ENCODE peak calls at places on chromosomes 7 and 10, in five cellular contexts. One of them, this sample, is unnamed.

GRCh38 chr7:130363156-130363847 is 17.0 kb upstream of the CPA1 start:
- DNase-seq in aorta: peak
- DNase-seq in AG09319: peak
- DNase-seq in neural progenitor cell: no peak
- DNase-seq in germinal center: no peak
- DNase-seq in this sample: no peak

GRCh38 chr10:129033790-129034272 is 433.2 kb upstream of the MGMT start:
- DNase-seq in aorta: no peak
- DNase-seq in AG09319: no peak
- DNase-seq in neural progenitor cell: peak
- DNase-seq in germinal center: no peak
- DNase-seq in this sample: peak

GRCh38 chr7:29202651-29203069 is 8.1 kb downstream of the CHN2 start:
- DNase-seq in aorta: peak
- DNase-seq in AG09319: no peak
- DNase-seq in neural progenitor cell: no peak
- DNase-seq in germinal center: peak
- DNase-seq in this sample: no peak

GRCh38 chr7:134016223-134016941 is 110.8 kb upstream of the LRGUK start:
- DNase-seq in aorta: no peak
- DNase-seq in AG09319: no peak
- DNase-seq in neural progenitor cell: peak
- DNase-seq in germinal center: no peak
- DNase-seq in this sample: peak

GRCh38 chr7:155355176-155355575 is 57.5 kb downstream of the INSIG1 start:
- DNase-seq in aorta: no peak
- DNase-seq in AG09319: no peak
- DNase-seq in neural progenitor cell: no peak
- DNase-seq in germinal center: no peak
- DNase-seq in this sample: no peak

GRCh38 chr10:78960316-78960800 is 108.4 kb upstream of the ZMIZ1 start:
- DNase-seq in aorta: peak
- DNase-seq in AG09319: peak
- DNase-seq in neural progenitor cell: no peak
- DNase-seq in germinal center: no peak
- DNase-seq in this sample: no peak

GRCh38 chr10:79116801-79117723 is 48.3 kb downstream of the ZMIZ1 start:
- DNase-seq in aorta: peak
- DNase-seq in AG09319: no peak
- DNase-seq in neural progenitor cell: no peak
- DNase-seq in germinal center: no peak
- DNase-seq in this sample: no peak

GRCh38 chr7:1662101-1662500 is 8.0 kb upstream of the ELFN1 start:
- DNase-seq in aorta: peak
- DNase-seq in AG09319: no peak
- DNase-seq in neural progenitor cell: no peak
- DNase-seq in germinal center: no peak
- DNase-seq in this sample: no peak

GRCh38 chr10:78579586-78579985 is 489.2 kb upstream of the ZMIZ1 start:
- DNase-seq in aorta: no peak
- DNase-seq in AG09319: no peak
- DNase-seq in neural progenitor cell: no peak
- DNase-seq in germinal center: no peak
- DNase-seq in this sample: no peak

GRCh38 chr10:15540729-15541128 is 169.6 kb upstream of the FAM171A1 start:
- DNase-seq in aorta: no peak
- DNase-seq in AG09319: no peak
- DNase-seq in neural progenitor cell: no peak
- DNase-seq in germinal center: no peak
- DNase-seq in this sample: no peak

GRCh38 chr7:49479421-49479820 is 294.0 kb upstream of the VWC2 start:
- DNase-seq in aorta: no peak
- DNase-seq in AG09319: no peak
- DNase-seq in neural progenitor cell: no peak
- DNase-seq in germinal center: no peak
- DNase-seq in this sample: no peak

GRCh38 chr7:7982904-7983303 is 14.3 kb downstream of the GLCCI1 start:
- DNase-seq in aorta: no peak
- DNase-seq in AG09319: no peak
- DNase-seq in neural progenitor cell: no peak
- DNase-seq in germinal center: no peak
- DNase-seq in this sample: no peak

GRCh38 chr7:73892003-73892975 is 31.3 kb downstream of the TMEM270 start:
- DNase-seq in aorta: no peak
- DNase-seq in AG09319: no peak
- DNase-seq in neural progenitor cell: no peak
- DNase-seq in germinal center: no peak
- DNase-seq in this sample: no peak

GRCh38 chr7:6167004-6167551 is 105.3 kb downstream of the CYTH3 start:
- DNase-seq in aorta: no peak
- DNase-seq in AG09319: no peak
- DNase-seq in neural progenitor cell: no peak
- DNase-seq in germinal center: no peak
- DNase-seq in this sample: no peak

GRCh38 chr7:133853706-133854276 is 273.3 kb upstream of the LRGUK start:
- DNase-seq in aorta: no peak
- DNase-seq in AG09319: peak
- DNase-seq in neural progenitor cell: peak
- DNase-seq in germinal center: peak
- DNase-seq in this sample: peak

GRCh38 chr7:143429770-143430698 is 13.2 kb upstream of the TAS2R60 start:
- DNase-seq in aorta: no peak
- DNase-seq in AG09319: no peak
- DNase-seq in neural progenitor cell: no peak
- DNase-seq in germinal center: no peak
- DNase-seq in this sample: no peak

GRCh38 chr10:7634142-7634894 is 32.4 kb downstream of the ITIH5 start:
- DNase-seq in aorta: no peak
- DNase-seq in AG09319: no peak
- DNase-seq in neural progenitor cell: no peak
- DNase-seq in germinal center: no peak
- DNase-seq in this sample: no peak

GRCh38 chr7:7099584-7100014 is 82.7 kb upstream of the C1GALT1 start:
- DNase-seq in aorta: peak
- DNase-seq in AG09319: peak
- DNase-seq in neural progenitor cell: peak
- DNase-seq in germinal center: no peak
- DNase-seq in this sample: peak

GRCh38 chr10:63692205-63692896 is 171.2 kb downstream of the REEP3 start:
- DNase-seq in aorta: no peak
- DNase-seq in AG09319: no peak
- DNase-seq in neural progenitor cell: no peak
- DNase-seq in germinal center: no peak
- DNase-seq in this sample: no peak

GRCh38 chr10:132107947-132108877 is 42.5 kb downstream of the JAKMIP3 start:
- DNase-seq in aorta: no peak
- DNase-seq in AG09319: no peak
- DNase-seq in neural progenitor cell: no peak
- DNase-seq in germinal center: no peak
- DNase-seq in this sample: no peak

GRCh38 chr7:78212476-78213060 is 414.0 kb downstream of the PHTF2 start:
- DNase-seq in aorta: no peak
- DNase-seq in AG09319: no peak
- DNase-seq in neural progenitor cell: no peak
- DNase-seq in germinal center: no peak
- DNase-seq in this sample: no peak

GRCh38 chr7:117666019-117666418 is 186.2 kb downstream of the CFTR start:
- DNase-seq in aorta: no peak
- DNase-seq in AG09319: no peak
- DNase-seq in neural progenitor cell: no peak
- DNase-seq in germinal center: no peak
- DNase-seq in this sample: no peak

GRCh38 chr7:37921340-37921805 is 933 bp downstream of the EPDR1 start:
- DNase-seq in aorta: peak
- DNase-seq in AG09319: no peak
- DNase-seq in neural progenitor cell: peak
- DNase-seq in germinal center: peak
- DNase-seq in this sample: peak

GRCh38 chr10:86969421-86970041 is 1.2 kb downstream of the ADIRF start:
- DNase-seq in aorta: no peak
- DNase-seq in AG09319: no peak
- DNase-seq in neural progenitor cell: no peak
- DNase-seq in germinal center: peak
- DNase-seq in this sample: no peak

GRCh38 chr7:85608804-85609203 is 421.9 kb upstream of the SEMA3D start:
- DNase-seq in aorta: no peak
- DNase-seq in AG09319: no peak
- DNase-seq in neural progenitor cell: no peak
- DNase-seq in germinal center: no peak
- DNase-seq in this sample: no peak

GRCh38 chr10:119309423-119309770 is 102.0 kb downstream of the GRK5 start:
- DNase-seq in aorta: no peak
- DNase-seq in AG09319: no peak
- DNase-seq in neural progenitor cell: no peak
- DNase-seq in germinal center: peak
- DNase-seq in this sample: no peak

GRCh38 chr7:54961391-54961790 is 57.4 kb upstream of the EGFR start:
- DNase-seq in aorta: no peak
- DNase-seq in AG09319: no peak
- DNase-seq in neural progenitor cell: no peak
- DNase-seq in germinal center: no peak
- DNase-seq in this sample: no peak

GRCh38 chr7:47497367-47498096 is 84.4 kb downstream of the TNS3 start:
- DNase-seq in aorta: no peak
- DNase-seq in AG09319: no peak
- DNase-seq in neural progenitor cell: no peak
- DNase-seq in germinal center: peak
- DNase-seq in this sample: no peak

GRCh38 chr10:50369931-50370330 is 118.6 kb upstream of the ASAH2 start:
- DNase-seq in aorta: no peak
- DNase-seq in AG09319: no peak
- DNase-seq in neural progenitor cell: no peak
- DNase-seq in germinal center: no peak
- DNase-seq in this sample: no peak

GRCh38 chr7:156140447-156140846 is 328.2 kb upstream of the SHH start:
- DNase-seq in aorta: no peak
- DNase-seq in AG09319: no peak
- DNase-seq in neural progenitor cell: no peak
- DNase-seq in germinal center: no peak
- DNase-seq in this sample: no peak

GRCh38 chr7:150945853-150946825 is 32.0 kb downstream of the KCNH2 start:
- DNase-seq in aorta: no peak
- DNase-seq in AG09319: no peak
- DNase-seq in neural progenitor cell: no peak
- DNase-seq in germinal center: no peak
- DNase-seq in this sample: no peak

GRCh38 chr10:126387041-126387908 is 1.0 kb downstream of the ADAM12 start:
- DNase-seq in aorta: peak
- DNase-seq in AG09319: no peak
- DNase-seq in neural progenitor cell: peak
- DNase-seq in germinal center: peak
- DNase-seq in this sample: peak

GRCh38 chr7:17434841-17435692 is 136.6 kb downstream of the AHR start:
- DNase-seq in aorta: no peak
- DNase-seq in AG09319: no peak
- DNase-seq in neural progenitor cell: no peak
- DNase-seq in germinal center: no peak
- DNase-seq in this sample: no peak

GRCh38 chr10:62540389-62540788 is 166.2 kb downstream of the ZNF365 start:
- DNase-seq in aorta: no peak
- DNase-seq in AG09319: no peak
- DNase-seq in neural progenitor cell: no peak
- DNase-seq in germinal center: no peak
- DNase-seq in this sample: no peak

GRCh38 chr7:155897758-155898386 is 85.6 kb upstream of the SHH start:
- DNase-seq in aorta: no peak
- DNase-seq in AG09319: no peak
- DNase-seq in neural progenitor cell: no peak
- DNase-seq in germinal center: no peak
- DNase-seq in this sample: no peak

GRCh38 chr7:17123020-17123419 is 175.4 kb upstream of the AHR start:
- DNase-seq in aorta: no peak
- DNase-seq in AG09319: peak
- DNase-seq in neural progenitor cell: no peak
- DNase-seq in germinal center: peak
- DNase-seq in this sample: no peak

GRCh38 chr7:6448943-6449543 is 1.3 kb upstream of the DAGLB start:
- DNase-seq in aorta: peak
- DNase-seq in AG09319: no peak
- DNase-seq in neural progenitor cell: no peak
- DNase-seq in germinal center: no peak
- DNase-seq in this sample: no peak

GRCh38 chr7:93949468-93949867 is 27.9 kb downstream of the GNG11 start:
- DNase-seq in aorta: no peak
- DNase-seq in AG09319: peak
- DNase-seq in neural progenitor cell: no peak
- DNase-seq in germinal center: no peak
- DNase-seq in this sample: no peak

This sample was measured in neuronal stem cell.